ENCODE peak calls at places on chromosome 18, in four cellular contexts. K is cardiac septum, H is T-helper 17 cell, G is amniotic stem cell. M is an unnamed sample.

GRCh38 chr18:23043803-23044376 is 91.4 kb upstream of the CABLES1 start:
- DNase-seq in G (no peak), H (no peak), K (no peak), M (no peak)

GRCh38 chr18:79915161-79916127 is 36.0 kb downstream of the SLC66A2 start:
- DNase-seq in G (no peak), H (no peak), K (peak; percentile 57), M (no peak)

GRCh38 chr18:40529478-40529877 is 1425.6 kb upstream of the PIK3C3 start:
- DNase-seq in G (no peak), K (no peak), H (no peak), M (no peak)

GRCh38 chr18:55095579-55095978 is 136.3 kb upstream of the CCDC68 start:
- DNase-seq in K (no peak), G (no peak), H (no peak), M (no peak)

GRCh38 chr18:23237524-23238151 is 102.4 kb downstream of the CABLES1 start:
- DNase-seq in H (no peak), K (peak; percentile 81), G (no peak), M (no peak)

GRCh38 chr18:36325846-36326245 is 28.3 kb downstream of the FHOD3 start:
- DNase-seq in G (no peak), K (no peak), H (no peak), M (no peak)

GRCh38 chr18:49764032-49764431 is 49.3 kb downstream of the ACAA2 start:
- DNase-seq in H (no peak), G (no peak), K (no peak), M (peak; percentile 5)

GRCh38 chr18:63111549-63112402 is 207.8 kb downstream of the BCL2 start:
- DNase-seq in G (no peak), K (no peak), H (no peak), M (no peak)

GRCh38 chr18:79326413-79327198 is 69.1 kb upstream of the NFATC1 start:
- DNase-seq in K (no peak), G (no peak), H (no peak), M (no peak)

GRCh38 chr18:62420151-62420512 is 95.0 kb downstream of the TNFRSF11A start:
- DNase-seq in G (no peak), K (no peak), H (no peak), M (peak; percentile 31)

GRCh38 chr18:45014047-45014501 is 333.4 kb downstream of the SETBP1 start:
- DNase-seq in K (no peak), G (peak; percentile 74), H (no peak), M (peak; percentile 67)

GRCh38 chr18:48330016-48330991 is 78.9 kb downstream of the ZBTB7C start:
- DNase-seq in H (no peak), K (no peak), G (no peak), M (peak; percentile 66)

GRCh38 chr18:26734760-26735159 is 130.7 kb downstream of the AQP4 start:
- DNase-seq in G (no peak), H (no peak), K (no peak), M (no peak)

GRCh38 chr18:8049147-8049546 is 482.0 kb downstream of the PTPRM start:
- DNase-seq in G (no peak), K (no peak), H (no peak), M (no peak)

GRCh38 chr18:43933177-43933576 is 655.9 kb upstream of the SYT4 start:
- DNase-seq in G (no peak), K (no peak), H (no peak), M (no peak)

GRCh38 chr18:45627204-45627526 is 11.9 kb downstream of the SLC14A2 start:
- DNase-seq in H (no peak), G (no peak), K (no peak), M (no peak)

M was measured in HS-27A.